ENCODE peak calls at places on chromosome 4, in ten cellular contexts. Z is bronchial epithelial cell; Q is kidney; G is GOT3; I is stimulated activated CD4-positive, alpha-beta T cell treated with anti-CD3 and anti-CD28 coated beads, Interleukin-4, amount 100 ng/mL, for 48 hours; B is activated T-cell treated with anti-CD3 and anti-CD28 coated beads, Interleukin-2, amount 50 U/mL, for 72 hours; A is OCI-LY7; M is pancreas; F is psoas muscle; Y is aorta. X is an unnamed sample.

GRCh38 chr4:151687021-151687640 is 73.7 kb downstream of the GATB start:
- DNase-seq in Z (no peak), Q (no peak), G (no peak), I (no peak), B (no peak), A (no peak), M (no peak), F (no peak), Y (no peak), X (no peak)

GRCh38 chr4:32826169-32826568 is 2106.0 kb downstream of the PCDH7 start:
- DNase-seq in Z (no peak), Q (no peak), G (no peak), I (no peak), B (no peak), A (peak; percentile 39), M (no peak), F (no peak), Y (no peak), X (no peak)

GRCh38 chr4:75696036-75696435 is 22.8 kb upstream of the G3BP2 start:
- DNase-seq in Z (no peak), Q (no peak), G (no peak), I (no peak), B (no peak), A (no peak), M (no peak), F (no peak), Y (no peak), X (no peak)

GRCh38 chr4:145234086-145234694 is 53.8 kb upstream of the OTUD4 start:
- DNase-seq in Z (peak; percentile 59), Q (no peak), G (no peak), I (peak; percentile 42), B (peak; percentile 68), A (peak; percentile 88), M (no peak), F (no peak), Y (no peak), X (peak; percentile 43)

GRCh38 chr4:142961866-142962265 is 115.8 kb upstream of the INPP4B start:
- DNase-seq in Z (no peak), Q (no peak), G (no peak), I (no peak), B (no peak), A (peak; percentile 1), M (no peak), F (no peak), Y (no peak), X (no peak)

GRCh38 chr4:107837298-107837697 is 12.6 kb downstream of the SGMS2 start:
- DNase-seq in Z (peak; percentile 28), Q (no peak), G (no peak), I (no peak), B (no peak), A (no peak), M (no peak), F (no peak), Y (no peak), X (no peak)

GRCh38 chr4:29046716-29047115 is 1673.5 kb upstream of the PCDH7 start:
- DNase-seq in Z (peak; percentile 8), Q (no peak), G (no peak), I (no peak), B (no peak), A (no peak), M (no peak), F (no peak), Y (no peak), X (no peak)

GRCh38 chr4:80360102-80360501 is 24.6 kb downstream of the CFAP299 start:
- DNase-seq in Z (no peak), Q (no peak), G (no peak), I (no peak), B (no peak), A (no peak), M (no peak), F (no peak), Y (no peak), X (no peak)

GRCh38 chr4:116599859-116600258 is 485.5 kb downstream of the TRAM1L1 start:
- DNase-seq in Z (no peak), Q (peak; percentile 65), G (no peak), I (peak; percentile 8), B (peak; percentile 6), A (peak; percentile 33), M (peak; percentile 20), F (peak; percentile 11), Y (no peak), X (no peak)

GRCh38 chr4:152628128-152628527 is 51.7 kb downstream of the TMEM154 start:
- DNase-seq in Z (no peak), Q (no peak), G (no peak), I (no peak), B (no peak), A (no peak), M (no peak), F (peak; percentile 47), Y (no peak), X (no peak)

GRCh38 chr4:121977251-121978168 is 25.6 kb upstream of the TRPC3 start:
- DNase-seq in Z (peak; percentile 39), Q (no peak), G (no peak), I (no peak), B (no peak), A (peak; percentile 70), M (no peak), F (no peak), Y (no peak), X (no peak)

GRCh38 chr4:42653606-42654560 is 3.0 kb downstream of the ATP8A1 start:
- DNase-seq in Z (peak; percentile 67), Q (no peak), G (no peak), I (no peak), B (no peak), A (no peak), M (no peak), F (no peak), Y (no peak), X (peak; percentile 14)

GRCh38 chr4:24805036-24805435 is 9.7 kb downstream of the SOD3 start:
- DNase-seq in Z (peak; percentile 74), Q (no peak), G (no peak), I (no peak), B (no peak), A (no peak), M (no peak), F (no peak), Y (no peak), X (peak; percentile 29)

GRCh38 chr4:182267048-182267447 is 23.8 kb downstream of the TENM3 start:
- DNase-seq in Z (no peak), Q (no peak), G (no peak), I (no peak), B (no peak), A (no peak), M (no peak), F (no peak), Y (no peak), X (no peak)